ENCODE peak calls at places on chromosomes 13 and 19, in four cellular contexts. J, B, Z and C are unnamed samples.

GRCh38 chr13:106529415-106530208 is 5.8 kb downstream of the EFNB2 start:
- DNase-seq in J (no peak), Z (no peak), B (no peak), C (no peak)

GRCh38 chr13:79485451-79485850 is 4.5 kb downstream of the NDFIP2 start:
- DNase-seq in Z (no peak), B (no peak), J (no peak), C (no peak)

GRCh38 chr13:106376411-106377112 is 158.9 kb downstream of the EFNB2 start:
- DNase-seq in Z (peak; percentile 86), B (peak; percentile 61), J (no peak), C (no peak)

GRCh38 chr19:1183543-1184172 is 9.6 kb upstream of the SBNO2 start:
- DNase-seq in J (peak; percentile 87), B (no peak), Z (peak; percentile 73), C (no peak)

GRCh38 chr19:38055655-38056521 is 148.9 kb downstream of the SIPA1L3 start:
- DNase-seq in B (no peak), J (no peak), Z (no peak), C (no peak)

GRCh38 chr19:36060430-36060829 is 5.7 kb downstream of the WDR62 start:
- DNase-seq in B (no peak), J (no peak), Z (no peak), C (no peak)

GRCh38 chr19:43311706-43312105 is 41.8 kb upstream of the CD177 start:
- DNase-seq in B (no peak), J (no peak), Z (no peak), C (no peak)

GRCh38 chr13:103525530-103525929 is 459.3 kb upstream of the SLC10A2 start:
- DNase-seq in J (no peak), B (no peak), Z (no peak), C (no peak)

GRCh38 chr19:41978470-41978869 is 15.6 kb downstream of the ATP1A3 start:
- DNase-seq in B (no peak), J (no peak), Z (no peak), C (no peak)

GRCh38 chr13:77691871-77692270 is 5.6 kb upstream of the SLAIN1 start:
- DNase-seq in J (no peak), Z (no peak), B (no peak), C (no peak)

GRCh38 chr19:13723206-13723605 is 41.1 kb upstream of the MRI1 start:
- DNase-seq in J (no peak), B (no peak), Z (no peak), C (no peak)

GRCh38 chr13:105972811-105973590 is 562.5 kb downstream of the EFNB2 start:
- DNase-seq in J (no peak), B (no peak), Z (no peak), C (no peak)

GRCh38 chr13:50678464-50679162 is 164.9 kb downstream of the DLEU7 start:
- DNase-seq in Z (peak; percentile 36), B (no peak), J (no peak), C (no peak)

GRCh38 chr19:29767039-29767735 is 44.6 kb upstream of the CCNE1 start:
- DNase-seq in Z (no peak), B (no peak), J (no peak), C (no peak)

GRCh38 chr19:28715157-28715556 is 497.8 kb downstream of the UQCRFS1 start:
- DNase-seq in Z (no peak), J (no peak), B (no peak), C (no peak)

GRCh38 chr13:62663767-62664166 is 1248.1 kb upstream of the PCDH20 start:
- DNase-seq in B (no peak), Z (no peak), J (no peak), C (no peak)

GRCh38 chr19:41595258-41595889 is 19.4 kb downstream of the CEACAM21 start:
- DNase-seq in Z (peak; percentile 74), B (peak; percentile 36), J (no peak), C (peak; percentile 28)

GRCh38 chr19:3034194-3034844 is 5.2 kb upstream of the TLE2 start:
- DNase-seq in J (no peak), Z (no peak), B (no peak), C (no peak)
- H3K4me3 ChIP-seq in J (peak overlapping the region; percentile 64), Z (peak overlapping the region; percentile 70), B (peak overlapping the region; percentile 55), C (no peak overlapping the region)

GRCh38 chr19:3669134-3669436 is 31.2 kb downstream of the PIP5K1C start:
- DNase-seq in J (no peak), B (no peak), Z (no peak), C (no peak)

GRCh38 chr19:3670796-3671679 is 29.2 kb downstream of the PIP5K1C start:
- DNase-seq in Z (no peak), B (no peak), J (no peak), C (no peak)

GRCh38 chr19:3669616-3670257 is 30.5 kb downstream of the PIP5K1C start:
- DNase-seq in J (no peak), Z (no peak), B (no peak), C (no peak)

GRCh38 chr19:3671680-3672574 is 28.3 kb downstream of the PIP5K1C start:
- DNase-seq in B (no peak), J (no peak), Z (no peak), C (no peak)

GRCh38 chr19:3670258-3670795 is 29.9 kb downstream of the PIP5K1C start:
- DNase-seq in B (no peak), J (peak; percentile 65), Z (no peak), C (no peak)
- H3K4me3 ChIP-seq in B (no peak overlapping the region), J (peak overlapping the region; percentile 29), Z (no peak overlapping the region), C (no peak overlapping the region)

GRCh38 chr19:21850636-21851255 is 14.8 kb upstream of the ZNF43 start:
- DNase-seq in Z (no peak), B (no peak), J (no peak), C (no peak)
- H3K4me3 ChIP-seq in Z (no peak overlapping the region), B (peak overlapping the region; percentile 72), J (peak overlapping the region; percentile 80), C (peak overlapping the region; percentile 73)

DNA sequence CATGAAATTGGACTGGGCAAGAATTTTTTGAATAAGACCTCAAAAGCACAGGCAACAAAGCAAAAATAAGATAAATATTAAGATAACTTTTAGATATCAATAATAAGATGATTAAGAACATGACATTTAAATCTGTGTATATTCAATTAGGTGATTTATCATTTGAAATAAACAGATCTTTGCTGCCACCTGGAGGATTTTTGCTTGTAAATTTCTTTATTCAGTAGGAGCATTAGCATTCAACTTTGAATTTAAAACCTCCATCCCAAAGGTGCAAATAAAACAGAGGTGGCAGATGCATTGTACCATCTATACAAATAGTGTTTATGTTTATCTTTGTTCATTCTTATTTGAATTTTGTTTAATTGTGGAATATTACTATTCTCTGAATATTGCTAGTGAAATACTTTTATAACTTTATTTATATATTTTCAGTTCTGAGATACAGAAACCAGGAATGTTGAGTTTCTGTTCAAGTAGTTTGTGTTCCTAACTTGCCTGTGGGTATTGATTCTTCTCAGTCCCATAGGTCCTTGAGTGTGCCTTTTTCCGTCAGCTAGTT is 20.9 kb downstream of the COG6 start:
- DNase-seq in B (no peak), Z (peak; percentile 40), J (no peak), C (no peak)
- H3K4me3 ChIP-seq in B (no peak overlapping the region), Z (no peak overlapping the region), J (no peak overlapping the region), C (no peak overlapping the region)

DNA sequence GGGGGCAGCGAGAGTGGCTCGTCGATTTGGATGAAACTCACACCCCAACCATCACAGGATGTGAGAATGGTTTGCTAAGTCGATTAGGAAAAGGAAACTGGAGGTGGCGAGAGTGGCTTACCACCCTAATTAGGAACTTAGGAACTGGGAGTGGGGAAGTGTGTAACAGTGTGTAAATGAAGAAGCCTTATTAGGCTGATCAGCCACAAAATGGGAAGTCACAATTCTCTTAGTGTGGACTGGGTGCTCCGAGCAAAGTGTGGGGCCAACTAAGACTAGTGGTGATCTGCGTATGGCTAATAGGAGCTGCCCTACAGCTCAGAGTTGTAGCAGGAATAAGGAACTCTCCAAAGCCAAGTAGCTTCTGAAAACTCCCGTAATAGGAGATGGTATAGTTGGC is 7.6 kb downstream of the SIGLEC11 start:
- DNase-seq in J (peak; percentile 5), B (no peak), Z (no peak), C (no peak)
- H3K4me3 ChIP-seq in J (no peak overlapping the region), B (no peak overlapping the region), Z (no peak overlapping the region), C (no peak overlapping the region)

GRCh38 chr19:34555447-34555846 is 73.9 kb downstream of the WTIP start:
- DNase-seq in J (no peak), Z (peak; percentile 24), B (no peak), C (no peak)

DNA sequence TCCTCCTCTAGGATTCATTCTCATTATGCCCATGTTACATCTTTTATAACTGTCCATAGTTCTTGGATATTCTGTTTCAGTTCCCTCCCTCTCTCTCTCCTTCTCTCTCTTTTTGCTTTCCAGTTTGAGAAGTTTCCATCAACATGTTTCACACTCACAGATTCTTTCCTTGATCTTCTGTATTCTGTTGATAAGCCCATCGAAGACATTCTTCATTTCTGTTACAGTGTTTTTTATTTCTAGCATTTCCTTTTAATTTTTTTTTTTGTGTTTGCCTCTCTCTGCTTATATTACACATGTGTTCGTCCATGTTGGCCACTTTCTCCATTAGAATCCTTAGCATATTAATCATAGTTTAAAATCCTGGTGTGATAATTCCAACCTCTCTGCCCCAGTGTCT is 68.3 kb downstream of the WTIP start:
- DNase-seq in J (no peak), Z (no peak), B (no peak), C (no peak)
- H3K4me3 ChIP-seq in J (no peak overlapping the region), Z (no peak overlapping the region), B (no peak overlapping the region), C (no peak overlapping the region)

DNA sequence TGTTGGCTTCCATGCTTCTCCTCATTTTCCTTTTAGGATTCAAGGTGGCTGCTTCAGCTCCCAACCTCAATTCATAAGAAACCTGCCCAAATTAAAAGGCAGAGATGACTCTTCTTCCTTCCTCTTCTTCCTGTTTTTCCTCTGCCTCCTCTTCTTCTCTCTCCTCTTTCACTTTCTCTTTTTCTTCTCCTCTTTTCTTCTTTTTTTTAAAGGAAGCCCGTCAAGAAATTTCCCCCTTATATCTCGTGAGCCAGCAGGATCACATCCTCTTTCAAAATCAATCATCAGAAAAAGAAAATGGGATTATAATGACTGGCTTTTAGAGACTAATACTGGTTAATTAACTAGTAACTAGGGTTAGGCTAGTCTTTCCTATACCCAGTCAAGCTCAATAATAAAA is 220.3 kb downstream of the NBEA start:
- DNase-seq in Z (no peak), J (no peak), B (no peak), C (no peak)
- H3K4me3 ChIP-seq in Z (no peak overlapping the region), J (no peak overlapping the region), B (no peak overlapping the region), C (no peak overlapping the region)